ENCODE peak calls at places on chromosomes 2 and 18, in seven cellular contexts. C is WTC11; X is glutamatergic neuron; Q is activated CD8-positive, alpha-beta memory T cell treated with anti-CD3 and anti-CD28 coated beads, Interleukin-2, amount 10 ng/mL, durations not matched to agents 7 days and 5 days; I is A549; B is CD4-positive, alpha-beta T cell; N is Ammon's horn. Y is an unnamed sample.

GRCh38 chr2:75525434-75526308 is 35.1 kb downstream of the EVA1A start:
- DNase-seq in C (no peak), X (no peak), Q (no peak), I (no peak), B (no peak), N (no peak), Y (no peak)

GRCh38 chr2:174985624-174986023 is 19.6 kb downstream of the CHN1 start:
- DNase-seq in C (no peak), X (no peak), Q (no peak), I (no peak), B (no peak), N (no peak), Y (peak)

GRCh38 chr2:109000654-109001600 is 11.9 kb upstream of the EDAR start:
- DNase-seq in C (no peak), X (no peak), Q (no peak), I (no peak), B (no peak), N (no peak), Y (no peak)

GRCh38 chr2:38163006-38163405 is 87.1 kb upstream of the CYP1B1 start:
- DNase-seq in C (no peak), X (no peak), Q (no peak), I (peak), B (no peak), N (no peak), Y (no peak)

GRCh38 chr2:27807476-27807875 is 36.0 kb downstream of the MRPL33 start:
- DNase-seq in C (peak), X (peak), Q (no peak), I (peak), B (no peak), N (no peak), Y (peak)

GRCh38 chr2:12717988-12718661 is 1.4 kb downstream of the TRIB2 start:
- DNase-seq in C (no peak), X (peak), Q (peak), I (no peak), B (peak), N (no peak), Y (peak)

GRCh38 chr2:235605306-235605998 is 111.6 kb downstream of the AGAP1 start:
- DNase-seq in C (peak), X (peak), Q (no peak), I (peak), B (no peak), N (peak), Y (peak)

GRCh38 chr2:10407841-10408648 is 40.1 kb downstream of the ODC1 start:
- DNase-seq in C (no peak), X (no peak), Q (peak), I (peak), B (peak), N (no peak), Y (no peak)

GRCh38 chr2:236158969-236159777 is 9.0 kb downstream of the GBX2 start:
- DNase-seq in C (peak), X (no peak), Q (no peak), I (no peak), B (no peak), N (no peak), Y (peak)

GRCh38 chr2:206481056-206481455 is 37.7 kb downstream of the ADAM23 start:
- DNase-seq in C (no peak), X (no peak), Q (no peak), I (no peak), B (no peak), N (no peak), Y (no peak)

GRCh38 chr18:45071959-45072358 is 391.3 kb downstream of the SETBP1 start:
- DNase-seq in C (no peak), X (no peak), Q (no peak), I (no peak), B (no peak), N (no peak), Y (no peak)

GRCh38 chr2:157312866-157313486 is 12.6 kb downstream of the ERMN start:
- DNase-seq in C (no peak), X (no peak), Q (no peak), I (no peak), B (no peak), N (no peak), Y (no peak)

GRCh38 chr2:38665854-38666577 is at the start of gene GALM:
- DNase-seq in C (peak), X (peak), Q (peak), I (peak), B (peak), N (peak), Y (peak)

GRCh38 chr18:9737814-9738160 is 29.7 kb downstream of the RAB31 start:
- DNase-seq in C (no peak), X (peak), Q (no peak), I (no peak), B (no peak), N (peak), Y (no peak)

GRCh38 chr18:49766646-49767045 is 46.7 kb downstream of the ACAA2 start:
- DNase-seq in C (no peak), X (no peak), Q (no peak), I (no peak), B (no peak), N (no peak), Y (no peak)

GRCh38 chr18:61896767-61897166 is 4.0 kb upstream of the RNF152 start:
- DNase-seq in C (no peak), X (no peak), Q (no peak), I (no peak), B (no peak), N (no peak), Y (peak)

GRCh38 chr2:129935118-129935517 is 44.3 kb upstream of the RAB6C start:
- DNase-seq in C (no peak), X (no peak), Q (no peak), I (no peak), B (no peak), N (no peak), Y (peak)

GRCh38 chr2:169222665-169223064 is 139.7 kb downstream of the LRP2 start:
- DNase-seq in C (no peak), X (no peak), Q (no peak), I (no peak), B (no peak), N (no peak), Y (no peak)

GRCh38 chr2:179595284-179595683 is 266.1 kb downstream of the ZNF385B start:
- DNase-seq in C (peak), X (no peak), Q (no peak), I (no peak), B (no peak), N (no peak), Y (peak)

Y was measured in neural progenitor cell.